ENCODE peak calls at places on chromosomes 7 and 10, in four cellular contexts. H is Peyer's patch, O is astrocyte, P is adrenal gland. Q is an unnamed sample.

GRCh38 chr7:129308047-129308446 is 83.2 kb downstream of the AHCYL2 start:
- DNase-seq in P (peak; percentile 31), H (no peak), O (peak; percentile 62), Q (no peak)

GRCh38 chr10:125171402-125172316 is 11.3 kb upstream of the CTBP2 start:
- DNase-seq in H (no peak), O (no peak), P (no peak), Q (no peak)

GRCh38 chr10:121662945-121663917 is 65.0 kb upstream of the FGFR2 start:
- DNase-seq in O (no peak), P (peak; percentile 31), H (no peak), Q (peak; percentile 49)

GRCh38 chr10:133520193-133520738 is 6.9 kb upstream of the CYP2E1 start:
- DNase-seq in H (peak; percentile 94), O (no peak), P (peak; percentile 83), Q (peak; percentile 80)

GRCh38 chr7:22185559-22185958 is 171.4 kb downstream of the RAPGEF5 start:
- DNase-seq in P (no peak), O (no peak), H (no peak), Q (no peak)

GRCh38 chr7:232571-233455 is 40.4 kb downstream of the FAM20C start:
- DNase-seq in H (no peak), P (peak; percentile 42), O (peak; percentile 74), Q (no peak)

GRCh38 chr7:69620063-69620462 is 21.8 kb downstream of the AUTS2 start:
- DNase-seq in O (no peak), H (no peak), P (no peak), Q (no peak)

GRCh38 chr10:128113026-128113425 is 13.2 kb downstream of the MKI67 start:
- DNase-seq in H (no peak), O (no peak), P (no peak), Q (no peak)

GRCh38 chr10:125962200-125962599 is 65.8 kb downstream of the FANK1 start:
- DNase-seq in P (no peak), H (no peak), O (no peak), Q (no peak)

GRCh38 chr10:79387466-79387973 is 40.3 kb downstream of the PPIF start:
- DNase-seq in O (no peak), H (no peak), P (no peak), Q (no peak)

GRCh38 chr7:80581472-80581871 is 57.0 kb upstream of the CD36 start:
- DNase-seq in H (no peak), O (no peak), P (no peak), Q (no peak)

GRCh38 chr10:132305654-132306340 is 2.0 kb downstream of the STK32C start:
- DNase-seq in H (peak; percentile 43), P (no peak), O (no peak), Q (no peak)

GRCh38 chr7:5452937-5453540 is 29.4 kb upstream of the TNRC18 start:
- DNase-seq in H (no peak), P (no peak), O (peak; percentile 52), Q (no peak)

DNA sequence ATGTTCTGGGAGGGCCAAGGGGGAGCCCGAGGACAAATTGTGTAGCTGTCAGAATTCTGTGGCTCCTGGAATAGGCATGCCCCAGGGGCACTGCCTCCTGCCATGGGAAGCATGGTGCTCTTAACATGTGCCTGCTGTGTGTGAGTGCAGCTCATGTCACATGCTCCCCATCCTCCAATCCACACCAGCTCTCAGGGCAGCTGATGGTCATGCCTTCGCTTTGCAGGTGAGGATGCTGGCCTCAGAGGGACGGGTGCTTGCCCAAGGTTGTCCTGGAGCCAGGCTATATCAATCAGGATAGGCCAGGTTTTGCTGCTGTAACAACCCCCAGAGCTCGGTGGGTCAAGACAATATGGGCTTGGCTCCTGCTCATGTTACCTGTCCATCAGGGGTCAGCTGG is 303.4 kb downstream of the RPS24 start:
- DNase-seq in P (no peak), O (no peak), H (peak; percentile 13), Q (no peak)
- H3K27ac ChIP-seq in P (no peak overlapping the region), O (peak overlapping the region; percentile 57), H (no peak overlapping the region), Q (no peak overlapping the region)

DNA sequence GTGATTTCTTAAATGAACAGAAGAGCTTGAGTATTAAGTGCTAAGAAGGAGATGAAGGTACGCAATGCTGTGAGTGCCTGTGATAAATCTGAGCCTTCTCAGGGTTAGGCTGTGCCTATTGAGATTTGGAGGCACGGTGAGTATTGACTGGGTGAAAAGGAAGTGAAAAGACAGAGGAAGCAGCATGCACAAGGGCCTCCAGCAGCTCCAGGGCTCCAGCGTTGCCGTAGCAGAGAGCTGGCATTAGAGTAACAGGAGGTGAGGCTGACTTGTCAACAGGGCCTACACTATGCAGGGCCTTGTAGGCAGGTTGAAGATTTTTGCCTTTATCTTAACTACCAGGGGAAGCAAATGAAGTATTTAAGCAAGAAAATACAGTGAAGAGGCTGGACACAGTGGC is 54.1 kb upstream of the PDCD4 start:
- DNase-seq in O (no peak), P (no peak), H (no peak), Q (no peak)
- H3K27ac ChIP-seq in O (no peak overlapping the region), P (no peak overlapping the region), H (no peak overlapping the region), Q (no peak overlapping the region)

GRCh38 chr7:155722118-155722517 is 77.7 kb downstream of the RBM33 start:
- DNase-seq in O (no peak), P (no peak), H (no peak), Q (no peak)
- H3K27ac ChIP-seq in O (no peak overlapping the region), P (no peak overlapping the region), H (no peak overlapping the region), Q (no peak overlapping the region)

DNA sequence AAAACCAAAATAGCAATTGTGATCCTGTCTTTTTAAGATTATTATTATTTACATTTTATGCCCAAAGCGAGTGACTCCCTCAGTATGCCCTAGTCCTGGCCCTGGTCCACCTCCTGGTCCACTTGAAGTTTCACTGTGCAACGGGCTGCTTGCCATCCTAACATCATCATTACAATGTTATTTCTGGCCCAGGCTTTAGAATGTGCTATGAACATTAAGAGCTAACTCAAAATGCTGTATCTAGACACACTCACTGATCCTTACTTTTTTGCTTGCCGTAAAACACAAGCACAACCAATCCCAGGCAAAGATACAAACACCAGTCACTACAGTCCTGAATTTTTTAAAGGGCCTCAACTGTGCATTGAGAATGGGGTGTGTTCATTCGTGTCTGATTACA is 38.4 kb downstream of the RHOBTB1 start:
- DNase-seq in O (peak; percentile 79), H (no peak), P (peak; percentile 19), Q (no peak)
- H3K27ac ChIP-seq in O (no peak overlapping the region), H (no peak overlapping the region), P (no peak overlapping the region), Q (no peak overlapping the region)

DNA sequence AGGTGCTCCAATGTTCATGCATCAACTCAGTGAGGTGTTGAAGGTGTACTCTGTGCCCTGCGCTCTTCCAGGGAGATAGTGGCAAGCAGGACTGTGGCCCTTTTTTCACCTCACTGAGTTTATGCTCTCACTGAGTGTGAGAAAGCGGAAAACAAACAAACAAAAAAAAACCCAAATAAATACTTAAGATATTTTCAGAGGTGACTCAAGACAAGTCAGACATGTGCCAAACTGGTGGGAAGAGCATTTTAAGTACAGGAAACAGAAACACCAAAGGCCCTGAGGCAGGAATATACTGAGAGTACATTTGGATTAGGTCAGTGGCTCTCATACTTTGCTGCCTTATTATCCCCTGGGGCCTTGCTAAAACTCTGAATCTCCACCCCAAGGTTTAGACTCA is 111.9 kb upstream of the IGFBP3 start:
- DNase-seq in P (no peak), O (peak; percentile 26), H (no peak), Q (no peak)
- H3K27ac ChIP-seq in P (no peak overlapping the region), O (no peak overlapping the region), H (no peak overlapping the region), Q (no peak overlapping the region)

DNA sequence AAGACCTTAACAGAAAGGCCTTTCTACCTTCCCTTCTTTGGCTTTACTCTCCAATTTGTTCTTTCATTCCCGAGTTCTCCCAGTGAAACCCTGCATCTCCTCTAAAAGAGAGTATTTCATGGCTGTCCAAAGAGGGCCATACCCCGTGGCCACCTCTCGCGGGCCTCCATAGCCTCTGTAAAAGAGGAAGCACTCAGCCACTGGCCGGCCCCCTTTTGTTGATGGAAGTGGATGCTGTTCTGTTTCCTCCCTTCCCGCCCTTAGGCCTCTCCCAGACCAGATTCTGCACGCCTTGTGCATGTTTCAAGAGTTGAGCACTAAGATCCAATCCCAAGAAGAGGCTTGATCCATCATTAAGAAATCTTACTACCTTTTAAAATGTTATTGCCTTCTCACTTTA is 6.7 kb upstream of the FEZF1 start:
- DNase-seq in H (no peak), P (no peak), O (no peak), Q (no peak)
- H3K27ac ChIP-seq in H (no peak overlapping the region), P (no peak overlapping the region), O (no peak overlapping the region), Q (no peak overlapping the region)

GRCh38 chr10:103768345-103768744 is 87.0 kb downstream of the SH3PXD2A start:
- DNase-seq in O (no peak), H (no peak), P (no peak), Q (no peak)
- H3K27ac ChIP-seq in O (no peak overlapping the region), H (no peak overlapping the region), P (no peak overlapping the region), Q (no peak overlapping the region)

GRCh38 chr10:49552277-49552676 is 13.4 kb upstream of the ERCC6 start:
- DNase-seq in O (peak; percentile 88), H (no peak), P (no peak), Q (no peak)

GRCh38 chr10:49549640-49550346 is 10.9 kb upstream of the ERCC6 start:
- DNase-seq in P (no peak), O (no peak), H (no peak), Q (no peak)

GRCh38 chr10:49550563-49550962 is 11.6 kb upstream of the ERCC6 start:
- DNase-seq in H (no peak), P (no peak), O (peak; percentile 89), Q (no peak)
- H3K27ac ChIP-seq in H (no peak overlapping the region), P (no peak overlapping the region), O (peak overlapping the region; percentile 47), Q (no peak overlapping the region)